ENCODE peak calls at places on chromosomes 2 and 18, in nine cellular contexts. One of them, this sample, is unnamed.

GRCh38 chr2:108904680-108905079 is 84.3 kb downstream of the EDAR start:
- DNase-seq in PC-9: no peak
- DNase-seq in psoas muscle: no peak
- DNase-seq in small intestine: no peak
- DNase-seq in H7: no peak
- DNase-seq in sigmoid colon: no peak
- DNase-seq in aorta: no peak
- DNase-seq in cardiac muscle cell: no peak
- DNase-seq in right lobe of liver: no peak
- DNase-seq in this sample: no peak

GRCh38 chr2:113755690-113756063 is 765 bp downstream of the SLC35F5 start:
- DNase-seq in sigmoid colon: no peak
- DNase-seq in H7: peak; percentile 16
- DNase-seq in aorta: no peak
- DNase-seq in right lobe of liver: no peak
- DNase-seq in psoas muscle: no peak
- DNase-seq in cardiac muscle cell: peak; percentile 13
- DNase-seq in PC-9: no peak
- DNase-seq in small intestine: no peak
- DNase-seq in this sample: no peak

GRCh38 chr2:54228945-54229344 is 27.1 kb downstream of the TSPYL6 start:
- DNase-seq in H7: no peak
- DNase-seq in psoas muscle: peak; percentile 51
- DNase-seq in PC-9: no peak
- DNase-seq in small intestine: no peak
- DNase-seq in sigmoid colon: peak; percentile 68
- DNase-seq in cardiac muscle cell: peak; percentile 75
- DNase-seq in right lobe of liver: no peak
- DNase-seq in aorta: no peak
- DNase-seq in this sample: no peak

GRCh38 chr18:12911025-12911927 is 27.2 kb upstream of the PTPN2 start:
- DNase-seq in PC-9: no peak
- DNase-seq in small intestine: peak; percentile 29
- DNase-seq in right lobe of liver: peak; percentile 30
- DNase-seq in psoas muscle: peak; percentile 30
- DNase-seq in H7: peak; percentile 62
- DNase-seq in sigmoid colon: no peak
- DNase-seq in aorta: peak; percentile 78
- DNase-seq in cardiac muscle cell: peak; percentile 55
- DNase-seq in this sample: no peak

GRCh38 chr18:9021458-9021857 is 81.0 kb upstream of the NDUFV2 start:
- DNase-seq in small intestine: no peak
- DNase-seq in aorta: no peak
- DNase-seq in sigmoid colon: no peak
- DNase-seq in right lobe of liver: no peak
- DNase-seq in cardiac muscle cell: no peak
- DNase-seq in psoas muscle: no peak
- DNase-seq in PC-9: no peak
- DNase-seq in H7: no peak
- DNase-seq in this sample: no peak

GRCh38 chr2:184685999-184686841 is 87.9 kb downstream of the ZNF804A start:
- DNase-seq in cardiac muscle cell: peak; percentile 15
- DNase-seq in PC-9: no peak
- DNase-seq in small intestine: no peak
- DNase-seq in psoas muscle: no peak
- DNase-seq in right lobe of liver: no peak
- DNase-seq in aorta: peak; percentile 66
- DNase-seq in sigmoid colon: no peak
- DNase-seq in H7: no peak
- DNase-seq in this sample: no peak

GRCh38 chr2:29050591-29050990 is 23.7 kb downstream of the PCARE start:
- DNase-seq in H7: no peak
- DNase-seq in sigmoid colon: peak; percentile 14
- DNase-seq in cardiac muscle cell: no peak
- DNase-seq in right lobe of liver: no peak
- DNase-seq in small intestine: no peak
- DNase-seq in psoas muscle: no peak
- DNase-seq in aorta: no peak
- DNase-seq in PC-9: no peak
- DNase-seq in this sample: no peak

GRCh38 chr2:105584437-105585010 is 160.2 kb upstream of the NCK2 start:
- DNase-seq in H7: no peak
- DNase-seq in small intestine: peak; percentile 45
- DNase-seq in PC-9: no peak
- DNase-seq in right lobe of liver: no peak
- DNase-seq in aorta: no peak
- DNase-seq in cardiac muscle cell: no peak
- DNase-seq in psoas muscle: no peak
- DNase-seq in sigmoid colon: no peak
- DNase-seq in this sample: no peak

GRCh38 chr2:64012115-64012514 is 7.1 kb downstream of the VPS54 start:
- DNase-seq in sigmoid colon: no peak
- DNase-seq in psoas muscle: no peak
- DNase-seq in aorta: no peak
- DNase-seq in cardiac muscle cell: no peak
- DNase-seq in H7: no peak
- DNase-seq in small intestine: no peak
- DNase-seq in PC-9: no peak
- DNase-seq in right lobe of liver: no peak
- DNase-seq in this sample: no peak

GRCh38 chr2:128812183-128812940 is 493.7 kb upstream of the HS6ST1 start:
- DNase-seq in psoas muscle: no peak
- DNase-seq in cardiac muscle cell: no peak
- DNase-seq in PC-9: no peak
- DNase-seq in aorta: no peak
- DNase-seq in right lobe of liver: no peak
- DNase-seq in sigmoid colon: no peak
- DNase-seq in H7: no peak
- DNase-seq in small intestine: no peak
- DNase-seq in this sample: no peak

GRCh38 chr2:215432759-215433594 is 2.9 kb downstream of the FN1 start:
- DNase-seq in aorta: no peak
- DNase-seq in cardiac muscle cell: peak; percentile 68
- DNase-seq in psoas muscle: no peak
- DNase-seq in PC-9: no peak
- DNase-seq in sigmoid colon: no peak
- DNase-seq in H7: no peak
- DNase-seq in small intestine: no peak
- DNase-seq in right lobe of liver: no peak
- DNase-seq in this sample: no peak

GRCh38 chr2:149427371-149427770 is 97.0 kb downstream of the LYPD6 start:
- DNase-seq in psoas muscle: no peak
- DNase-seq in H7: no peak
- DNase-seq in right lobe of liver: no peak
- DNase-seq in cardiac muscle cell: no peak
- DNase-seq in small intestine: no peak
- DNase-seq in aorta: no peak
- DNase-seq in sigmoid colon: no peak
- DNase-seq in PC-9: no peak
- DNase-seq in this sample: no peak

GRCh38 chr18:44601447-44601846 is 79.2 kb upstream of the SETBP1 start:
- DNase-seq in right lobe of liver: no peak
- DNase-seq in PC-9: peak; percentile 43
- DNase-seq in cardiac muscle cell: peak; percentile 50
- DNase-seq in aorta: no peak
- DNase-seq in H7: no peak
- DNase-seq in small intestine: no peak
- DNase-seq in sigmoid colon: no peak
- DNase-seq in psoas muscle: no peak
- DNase-seq in this sample: no peak

GRCh38 chr2:200862532-200863000 is 1.9 kb downstream of the CLK1 start:
- DNase-seq in H7: peak; percentile 29
- DNase-seq in cardiac muscle cell: peak; percentile 67
- DNase-seq in PC-9: peak; percentile 60
- DNase-seq in right lobe of liver: no peak
- DNase-seq in small intestine: peak; percentile 58
- DNase-seq in aorta: no peak
- DNase-seq in sigmoid colon: no peak
- DNase-seq in psoas muscle: no peak
- DNase-seq in this sample: peak; percentile 39

GRCh38 chr2:157168501-157168900 is 89.0 kb upstream of the GALNT5 start:
- DNase-seq in right lobe of liver: no peak
- DNase-seq in aorta: no peak
- DNase-seq in sigmoid colon: no peak
- DNase-seq in PC-9: no peak
- DNase-seq in psoas muscle: no peak
- DNase-seq in cardiac muscle cell: no peak
- DNase-seq in H7: no peak
- DNase-seq in small intestine: no peak
- DNase-seq in this sample: no peak

GRCh38 chr2:9212010-9212638 is 5.5 kb downstream of the ASAP2 start:
- DNase-seq in aorta: no peak
- DNase-seq in sigmoid colon: no peak
- DNase-seq in PC-9: no peak
- DNase-seq in psoas muscle: no peak
- DNase-seq in cardiac muscle cell: no peak
- DNase-seq in small intestine: peak; percentile 73
- DNase-seq in right lobe of liver: no peak
- DNase-seq in H7: no peak
- DNase-seq in this sample: no peak

GRCh38 chr2:211512746-211513145 is 956.3 kb downstream of the CPS1 start:
- DNase-seq in H7: no peak
- DNase-seq in right lobe of liver: no peak
- DNase-seq in aorta: no peak
- DNase-seq in psoas muscle: no peak
- DNase-seq in PC-9: no peak
- DNase-seq in cardiac muscle cell: no peak
- DNase-seq in sigmoid colon: no peak
- DNase-seq in small intestine: no peak
- DNase-seq in this sample: no peak

GRCh38 chr2:19359021-19359357 is 566 bp upstream of the OSR1 start:
- DNase-seq in cardiac muscle cell: no peak
- DNase-seq in psoas muscle: no peak
- DNase-seq in H7: no peak
- DNase-seq in PC-9: no peak
- DNase-seq in right lobe of liver: no peak
- DNase-seq in sigmoid colon: no peak
- DNase-seq in aorta: no peak
- DNase-seq in small intestine: no peak
- DNase-seq in this sample: no peak
- H3K4me3 ChIP-seq in cardiac muscle cell: peak overlapping the region; percentile 78
- H3K4me3 ChIP-seq in psoas muscle: peak overlapping the region; percentile 79
- H3K4me3 ChIP-seq in H7: peak overlapping the region; percentile 40
- H3K4me3 ChIP-seq in PC-9: peak overlapping the region; percentile 70
- H3K4me3 ChIP-seq in right lobe of liver: no peak overlapping the region
- H3K4me3 ChIP-seq in sigmoid colon: peak overlapping the region; percentile 76
- H3K4me3 ChIP-seq in aorta: peak overlapping the region; percentile 5
- H3K4me3 ChIP-seq in small intestine: no peak overlapping the region
- H3K4me3 ChIP-seq in this sample: peak overlapping the region; percentile 43

DNA sequence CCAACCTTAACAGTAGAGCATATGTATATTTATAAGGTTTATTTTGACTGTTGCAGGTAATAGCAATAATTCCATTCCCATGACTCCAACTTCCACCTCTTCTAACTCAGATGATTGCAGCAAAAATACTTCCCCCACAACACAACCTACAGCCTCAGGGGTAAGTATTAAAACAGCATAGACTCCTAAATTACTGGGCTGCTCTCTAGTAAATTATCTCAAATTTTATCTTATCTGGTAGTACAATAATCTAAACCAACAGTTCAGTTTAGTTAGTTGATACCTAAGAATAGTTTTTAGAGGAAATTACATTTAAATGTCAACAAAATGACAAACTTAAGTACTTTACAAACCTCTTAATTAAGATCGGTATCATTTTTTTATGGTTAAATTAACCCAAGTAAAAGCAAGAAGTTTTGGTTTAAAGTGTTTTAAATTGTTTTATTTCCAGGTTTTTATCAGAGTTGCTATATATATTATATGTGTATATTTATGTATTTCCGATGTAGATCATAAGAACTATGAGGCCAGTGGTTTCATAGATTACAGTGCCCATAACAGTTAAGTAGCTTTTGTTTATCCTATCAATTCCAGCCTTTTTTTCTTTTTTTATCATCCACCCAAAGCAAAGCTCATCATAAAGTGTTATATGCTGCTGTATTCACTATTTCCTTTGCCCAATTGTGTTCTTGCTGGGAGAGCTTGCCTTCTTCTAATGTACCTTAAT is 13.7 kb downstream of the GATA6 start:
- DNase-seq in PC-9: peak; percentile 54
- DNase-seq in right lobe of liver: no peak
- DNase-seq in sigmoid colon: no peak
- DNase-seq in psoas muscle: no peak
- DNase-seq in small intestine: no peak
- DNase-seq in aorta: no peak
- DNase-seq in H7: no peak
- DNase-seq in cardiac muscle cell: no peak
- DNase-seq in this sample: no peak
- H3K27me3 ChIP-seq in PC-9: no peaks in the 10 kb centered on the region
- H3K27me3 ChIP-seq in right lobe of liver: no peaks in the 10 kb centered on the region
- H3K27me3 ChIP-seq in sigmoid colon: no peaks in the 10 kb centered on the region
- H3K27me3 ChIP-seq in psoas muscle: peaks cover 41% of the 10 kb centered on the region
- H3K27me3 ChIP-seq in small intestine: no peaks in the 10 kb centered on the region
- H3K27me3 ChIP-seq in aorta: no peaks in the 10 kb centered on the region
- H3K27me3 ChIP-seq in H7: peaks cover 27% of the 10 kb centered on the region
- H3K27me3 ChIP-seq in cardiac muscle cell: no peaks in the 10 kb centered on the region
- H3K27me3 ChIP-seq in this sample: peaks cover 4% of the 10 kb centered on the region

DNA sequence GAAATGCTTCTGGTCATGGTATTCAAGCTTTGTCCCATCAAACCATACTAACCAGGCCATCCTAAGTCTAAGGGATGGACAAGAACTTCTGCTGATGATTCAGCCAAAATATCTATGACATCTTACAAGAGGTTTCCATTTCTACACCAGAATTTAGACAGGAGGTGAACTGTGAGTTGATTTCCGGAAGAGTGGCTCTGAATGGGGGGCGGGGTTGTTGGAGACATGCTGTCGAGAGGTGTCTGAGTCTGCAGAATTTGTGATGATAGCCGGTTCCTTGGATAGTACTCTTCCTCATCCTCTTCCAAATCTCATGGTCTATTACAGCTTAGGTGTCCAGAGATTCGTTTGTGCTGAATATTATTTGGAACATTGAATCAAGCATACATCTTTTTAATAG is 408.7 kb upstream of the TCF4 start:
- DNase-seq in psoas muscle: no peak
- DNase-seq in PC-9: no peak
- DNase-seq in right lobe of liver: no peak
- DNase-seq in small intestine: no peak
- DNase-seq in H7: no peak
- DNase-seq in sigmoid colon: no peak
- DNase-seq in aorta: no peak
- DNase-seq in cardiac muscle cell: no peak
- DNase-seq in this sample: no peak
- H3K4me3 ChIP-seq in psoas muscle: no peak overlapping the region
- H3K4me3 ChIP-seq in PC-9: no peak overlapping the region
- H3K4me3 ChIP-seq in right lobe of liver: no peak overlapping the region
- H3K4me3 ChIP-seq in small intestine: no peak overlapping the region
- H3K4me3 ChIP-seq in H7: no peak overlapping the region
- H3K4me3 ChIP-seq in sigmoid colon: no peak overlapping the region
- H3K4me3 ChIP-seq in aorta: no peak overlapping the region
- H3K4me3 ChIP-seq in cardiac muscle cell: no peak overlapping the region
- H3K4me3 ChIP-seq in this sample: no peak overlapping the region

DNA sequence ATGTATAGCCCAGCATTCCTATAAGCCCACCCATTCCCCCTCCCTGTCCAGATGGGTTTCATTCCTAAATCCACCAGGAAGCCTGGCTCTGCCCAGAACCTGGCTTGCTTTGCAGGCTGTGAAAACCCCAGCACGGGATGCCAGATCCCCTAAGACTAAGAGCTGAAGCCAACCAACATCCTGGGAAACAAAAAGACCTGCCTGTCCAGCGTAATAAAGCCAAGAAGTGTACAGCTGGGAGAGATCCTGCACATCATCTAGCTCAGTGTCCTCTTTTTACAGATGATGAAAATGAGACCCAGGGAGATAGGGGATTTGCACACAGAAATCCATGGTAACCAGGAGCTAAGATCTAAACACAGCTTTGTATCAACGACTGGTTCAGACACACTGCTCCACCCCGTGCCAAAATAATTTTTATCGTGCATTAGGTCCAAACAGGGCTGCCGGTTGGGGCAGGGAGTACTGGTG is 3.0 kb downstream of the RND3 start:
- DNase-seq in sigmoid colon: peak; percentile 65
- DNase-seq in H7: no peak
- DNase-seq in right lobe of liver: no peak
- DNase-seq in cardiac muscle cell: peak; percentile 49
- DNase-seq in psoas muscle: no peak
- DNase-seq in small intestine: no peak
- DNase-seq in aorta: no peak
- DNase-seq in PC-9: no peak
- DNase-seq in this sample: no peak
- H3K27me3 ChIP-seq in sigmoid colon: no peaks in the 10 kb centered on the region
- H3K27me3 ChIP-seq in H7: no peaks in the 10 kb centered on the region
- H3K27me3 ChIP-seq in right lobe of liver: no peaks in the 10 kb centered on the region
- H3K27me3 ChIP-seq in cardiac muscle cell: no peaks in the 10 kb centered on the region
- H3K27me3 ChIP-seq in psoas muscle: no peaks in the 10 kb centered on the region
- H3K27me3 ChIP-seq in small intestine: no peaks in the 10 kb centered on the region
- H3K27me3 ChIP-seq in aorta: no peaks in the 10 kb centered on the region
- H3K27me3 ChIP-seq in PC-9: no peaks in the 10 kb centered on the region
- H3K27me3 ChIP-seq in this sample: no peaks in the 10 kb centered on the region

This sample was measured in kidney epithelial cell.